ENCODE peak calls at places on chromosome 5, in four cellular contexts. X, M, L and B are unnamed samples.

GRCh38 chr5:158718738-158719505 is 380.8 kb downstream of the EBF1 start:
- DNase-seq in X (no peak), M (no peak), L (no peak), B (no peak)

GRCh38 chr5:417301-417700 is 25.7 kb upstream of the EXOC3 start:
- DNase-seq in X (no peak), M (no peak), L (peak), B (peak)

GRCh38 chr5:59832577-59833301 is 60.8 kb downstream of the PDE4D start:
- DNase-seq in X (no peak), M (no peak), L (no peak), B (no peak)

GRCh38 chr5:145943674-145944121 is 7.3 kb downstream of the SH3RF2 start:
- DNase-seq in X (no peak), M (no peak), L (no peak), B (no peak)

GRCh38 chr5:82163459-82164108 is 114.6 kb downstream of the RPS23 start:
- DNase-seq in X (no peak), M (no peak), L (no peak), B (no peak)

GRCh38 chr5:127003798-127004495 is 26.4 kb downstream of the MARCHF3 start:
- DNase-seq in X (peak), M (no peak), L (no peak), B (no peak)

GRCh38 chr5:81125959-81126358 is 107.2 kb upstream of the CKMT2 start:
- DNase-seq in X (no peak), M (no peak), L (no peak), B (peak)

GRCh38 chr5:177320879-177321278 is 9.2 kb upstream of the MXD3 start:
- DNase-seq in X (no peak), M (no peak), L (no peak), B (no peak)

GRCh38 chr5:144087576-144087975 is 82.9 kb downstream of the YIPF5 start:
- DNase-seq in X (no peak), M (no peak), L (no peak), B (no peak)

GRCh38 chr5:3309538-3309937 is 286.1 kb upstream of the IRX1 start:
- DNase-seq in X (no peak), M (no peak), L (no peak), B (no peak)

GRCh38 chr5:124704594-124705284 is 41.7 kb downstream of the ZNF608 start:
- DNase-seq in X (no peak), M (no peak), L (no peak), B (no peak)

GRCh38 chr5:150407097-150407720 is 5.5 kb downstream of the CD74 start:
- DNase-seq in X (no peak), M (no peak), L (no peak), B (no peak)

GRCh38 chr5:90941002-90941720 is 382.6 kb downstream of the ADGRV1 start:
- DNase-seq in X (no peak), M (no peak), L (no peak), B (no peak)

GRCh38 chr5:78930742-78931141 is 54.4 kb downstream of the ARSB start:
- DNase-seq in X (no peak), M (no peak), L (no peak), B (no peak)

GRCh38 chr5:109997191-109997590 is 307.5 kb downstream of the MAN2A1 start:
- DNase-seq in X (no peak), M (no peak), L (no peak), B (no peak)

GRCh38 chr5:17990168-17990567 is 355.9 kb downstream of the TAF11L14 start:
- DNase-seq in X (no peak), M (no peak), L (no peak), B (no peak)

GRCh38 chr5:180395540-180396274 is 42.6 kb upstream of the GFPT2 start:
- DNase-seq in X (no peak), M (no peak), L (no peak), B (no peak)

GRCh38 chr5:54159153-54159836 is 151.1 kb downstream of the ARL15 start:
- DNase-seq in X (no peak), M (no peak), L (no peak), B (no peak)

GRCh38 chr5:159021360-159022177 is 78.1 kb downstream of the EBF1 start:
- DNase-seq in X (no peak), M (no peak), L (no peak), B (no peak)

GRCh38 chr5:174413520-174414314 is 310.7 kb upstream of the MSX2 start:
- DNase-seq in X (no peak), M (no peak), L (no peak), B (no peak)

GRCh38 chr5:73596705-73597328 is 29.2 kb upstream of the ARHGEF28 start:
- DNase-seq in X (no peak), M (no peak), L (no peak), B (no peak)

GRCh38 chr5:24142346-24142745 is 502.4 kb downstream of the CDH10 start:
- DNase-seq in X (no peak), M (no peak), L (no peak), B (no peak)

GRCh38 chr5:14871573-14872069 is at the start of gene ANKH:
- DNase-seq in X (peak), M (peak), L (peak), B (peak)
- TF ChIP-seq POLR2A in X (no peak), M (no peak), L (no peak), B (no peak)

DNA sequence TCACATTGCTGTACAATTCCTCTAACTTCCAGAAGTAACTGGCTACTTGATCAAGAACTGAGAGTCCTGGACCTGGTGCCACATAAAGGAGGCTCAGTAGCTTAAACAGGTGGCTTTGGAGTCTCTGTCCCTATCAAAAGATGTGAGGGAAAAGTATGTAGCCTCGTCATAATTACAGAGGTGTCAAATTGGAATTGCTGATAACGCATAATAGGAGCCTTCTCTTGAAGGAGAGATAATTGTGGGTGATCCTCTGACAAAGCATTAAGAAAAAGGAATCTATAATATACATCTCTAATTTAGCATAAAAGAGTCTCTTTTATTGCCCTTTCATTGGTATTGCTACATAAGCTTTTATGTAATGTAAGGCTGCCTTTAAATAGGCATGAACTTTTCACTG is 1246.4 kb upstream of the CDH9 start:
- DNase-seq in X (no peak), M (no peak), L (no peak), B (no peak)
- TF ChIP-seq POLR2A in X (no peak), M (no peak), L (no peak), B (no peak)

DNA sequence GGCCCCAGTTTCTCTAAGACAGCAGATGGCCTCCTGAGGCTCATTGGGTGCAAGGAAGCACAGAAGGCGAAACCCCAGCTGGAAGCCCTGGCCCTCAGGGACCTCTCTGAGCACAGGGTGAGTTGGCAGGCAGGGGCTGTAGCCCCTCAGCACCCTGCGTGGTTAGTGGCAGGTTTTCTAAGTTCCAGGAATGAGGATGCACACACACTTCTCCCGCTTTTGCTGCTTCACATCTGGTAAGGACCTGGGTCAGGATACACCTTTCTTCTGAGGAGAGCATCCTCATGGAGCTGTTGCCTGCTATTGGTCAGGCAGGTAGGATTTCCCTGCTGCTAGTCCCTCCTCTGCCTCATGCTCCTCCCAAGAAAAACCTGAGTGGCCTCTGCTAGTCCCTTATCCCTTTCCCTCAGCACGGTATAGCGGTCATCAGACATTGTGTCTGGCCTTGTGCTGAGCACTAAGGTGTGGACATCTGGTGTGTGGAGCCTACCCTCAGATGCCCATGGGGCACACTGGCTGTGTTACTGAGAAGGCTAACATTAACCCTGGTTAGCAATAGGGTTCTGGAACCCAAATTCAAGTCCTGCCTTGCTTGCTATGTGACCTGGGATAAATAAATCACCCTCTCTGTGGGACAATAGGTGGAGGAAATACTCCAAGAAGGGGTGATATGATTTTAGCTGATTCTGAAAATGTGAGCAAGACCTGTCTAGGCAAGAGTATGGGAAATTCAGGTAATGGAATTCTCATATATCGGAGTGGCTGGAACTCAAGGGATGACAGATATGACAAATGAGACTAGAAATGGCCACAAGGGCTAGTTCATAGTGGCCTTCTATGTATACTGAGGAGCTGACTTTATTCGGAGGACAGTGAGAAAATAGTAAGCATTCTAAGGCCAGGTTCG is 1.6 kb downstream of the SLC22A4 start:
- DNase-seq in X (no peak), M (no peak), L (no peak), B (no peak)
- TF ChIP-seq POLR2A in X (no peak), M (no peak), L (no peak), B (no peak)

DNA sequence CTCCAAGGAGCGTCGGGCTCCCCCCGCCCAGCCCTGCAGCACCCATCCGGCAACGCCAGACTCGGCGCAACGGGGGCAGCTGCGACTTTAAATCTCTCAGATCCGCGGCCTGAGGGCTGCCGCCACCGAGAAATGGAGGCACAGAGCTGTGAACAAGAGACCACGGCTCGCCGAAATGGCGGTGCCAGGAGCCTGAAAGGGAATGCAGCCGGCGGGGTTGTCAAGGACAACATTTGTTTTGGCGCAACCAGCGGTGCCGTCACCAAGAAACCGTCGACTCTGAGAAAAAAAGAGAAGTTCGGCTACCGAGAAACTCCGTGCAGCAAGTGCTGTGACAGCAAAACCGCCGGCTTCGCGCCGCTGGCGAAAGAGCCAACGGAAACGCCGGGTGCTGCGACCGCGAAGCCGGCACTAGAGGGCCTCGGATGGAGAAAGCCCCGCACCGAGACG is 2.1 kb upstream of the ANXA2R start:
- DNase-seq in X (peak), M (peak), L (peak), B (peak)
- TF ChIP-seq POLR2A in X (peak), M (peak), L (no peak), B (no peak)

GRCh38 chr5:172776235-172776594 is 5.2 kb upstream of the DUSP1 start:
- DNase-seq in X (no peak), M (no peak), L (no peak), B (no peak)

GRCh38 chr5:172775326-172776234 is 4.6 kb upstream of the DUSP1 start:
- DNase-seq in X (peak), M (peak), L (peak), B (peak)

GRCh38 chr5:172779968-172780350 is 9.0 kb upstream of the DUSP1 start:
- DNase-seq in X (no peak), M (no peak), L (no peak), B (no peak)

GRCh38 chr5:172778223-172778814 is 7.3 kb upstream of the DUSP1 start:
- DNase-seq in X (no peak), M (no peak), L (no peak), B (peak)

GRCh38 chr5:172777381-172778222 is 6.6 kb upstream of the DUSP1 start:
- DNase-seq in X (peak), M (peak), L (peak), B (peak)
- TF ChIP-seq POLR2A in X (no peak), M (no peak), L (no peak), B (peak)